ENCODE peak calls at places on chromosome 7, in ten cellular contexts. One of them, this sample, is unnamed. For H3K4me1, the result is how much of the 10 kb centered on the place peaks cover.

GRCh38 chr7:130444230-130444629 is 3.4 kb upstream of the CEP41 start:
- DNase-seq in GM23248: peak
- DNase-seq in MM.1S: no peak
- DNase-seq in neural progenitor cell: no peak
- DNase-seq in heart left ventricle: no peak
- DNase-seq in spleen: no peak
- DNase-seq in mammary epithelial cell: no peak
- DNase-seq in OCI-LY7: no peak
- DNase-seq in osteoblast: peak
- DNase-seq in transverse colon: no peak
- DNase-seq in this sample: no peak

GRCh38 chr7:24882989-24883631 is 96.9 kb downstream of the OSBPL3 start:
- DNase-seq in OCI-LY7: peak
- DNase-seq in osteoblast: no peak
- DNase-seq in mammary epithelial cell: peak
- DNase-seq in MM.1S: no peak
- DNase-seq in GM23248: peak
- DNase-seq in heart left ventricle: peak
- DNase-seq in neural progenitor cell: no peak
- DNase-seq in transverse colon: no peak
- DNase-seq in spleen: no peak
- DNase-seq in this sample: no peak

GRCh38 chr7:6460990-6461584 is 13.3 kb upstream of the DAGLB start:
- DNase-seq in OCI-LY7: no peak
- DNase-seq in neural progenitor cell: no peak
- DNase-seq in MM.1S: no peak
- DNase-seq in heart left ventricle: no peak
- DNase-seq in transverse colon: no peak
- DNase-seq in osteoblast: no peak
- DNase-seq in spleen: no peak
- DNase-seq in mammary epithelial cell: no peak
- DNase-seq in GM23248: no peak
- DNase-seq in this sample: no peak

GRCh38 chr7:29987821-29988317 is 1.7 kb downstream of the SCRN1 start:
- DNase-seq in transverse colon: no peak
- DNase-seq in GM23248: peak
- DNase-seq in neural progenitor cell: peak
- DNase-seq in heart left ventricle: no peak
- DNase-seq in OCI-LY7: peak
- DNase-seq in osteoblast: peak
- DNase-seq in MM.1S: no peak
- DNase-seq in mammary epithelial cell: peak
- DNase-seq in spleen: peak
- DNase-seq in this sample: no peak

GRCh38 chr7:158581440-158582088 is 6.1 kb downstream of the PTPRN2 start:
- DNase-seq in OCI-LY7: peak
- DNase-seq in neural progenitor cell: no peak
- DNase-seq in mammary epithelial cell: no peak
- DNase-seq in transverse colon: peak
- DNase-seq in heart left ventricle: no peak
- DNase-seq in MM.1S: no peak
- DNase-seq in GM23248: no peak
- DNase-seq in spleen: no peak
- DNase-seq in osteoblast: no peak
- DNase-seq in this sample: no peak

GRCh38 chr7:41693150-41693997 is 9.5 kb downstream of the INHBA start:
- DNase-seq in neural progenitor cell: peak
- DNase-seq in spleen: no peak
- DNase-seq in mammary epithelial cell: no peak
- DNase-seq in GM23248: peak
- DNase-seq in osteoblast: no peak
- DNase-seq in OCI-LY7: no peak
- DNase-seq in heart left ventricle: no peak
- DNase-seq in MM.1S: no peak
- DNase-seq in transverse colon: no peak
- DNase-seq in this sample: no peak

GRCh38 chr7:30433082-30433481 is 45.5 kb downstream of the NOD1 start:
- DNase-seq in mammary epithelial cell: no peak
- DNase-seq in MM.1S: no peak
- DNase-seq in neural progenitor cell: peak
- DNase-seq in OCI-LY7: no peak
- DNase-seq in transverse colon: peak
- DNase-seq in heart left ventricle: peak
- DNase-seq in osteoblast: peak
- DNase-seq in spleen: no peak
- DNase-seq in GM23248: peak
- DNase-seq in this sample: peak

GRCh38 chr7:137874390-137874789 is 27.6 kb upstream of the DGKI start:
- DNase-seq in mammary epithelial cell: no peak
- DNase-seq in osteoblast: no peak
- DNase-seq in MM.1S: no peak
- DNase-seq in heart left ventricle: no peak
- DNase-seq in transverse colon: no peak
- DNase-seq in GM23248: peak
- DNase-seq in spleen: no peak
- DNase-seq in neural progenitor cell: no peak
- DNase-seq in OCI-LY7: no peak
- DNase-seq in this sample: no peak

GRCh38 chr7:20402297-20403230 is 71.9 kb downstream of the ITGB8 start:
- DNase-seq in heart left ventricle: no peak
- DNase-seq in MM.1S: no peak
- DNase-seq in osteoblast: no peak
- DNase-seq in spleen: no peak
- DNase-seq in mammary epithelial cell: no peak
- DNase-seq in transverse colon: no peak
- DNase-seq in OCI-LY7: no peak
- DNase-seq in GM23248: peak
- DNase-seq in neural progenitor cell: no peak
- DNase-seq in this sample: no peak

GRCh38 chr7:154484406-154484805 is 432.2 kb downstream of the DPP6 start:
- DNase-seq in osteoblast: no peak
- DNase-seq in transverse colon: no peak
- DNase-seq in mammary epithelial cell: no peak
- DNase-seq in MM.1S: no peak
- DNase-seq in OCI-LY7: no peak
- DNase-seq in GM23248: no peak
- DNase-seq in neural progenitor cell: peak
- DNase-seq in spleen: no peak
- DNase-seq in heart left ventricle: no peak
- DNase-seq in this sample: no peak

GRCh38 chr7:113730309-113730955 is 188.4 kb downstream of the PPP1R3A start:
- DNase-seq in spleen: no peak
- DNase-seq in GM23248: peak
- DNase-seq in heart left ventricle: no peak
- DNase-seq in OCI-LY7: no peak
- DNase-seq in neural progenitor cell: no peak
- DNase-seq in MM.1S: no peak
- DNase-seq in osteoblast: peak
- DNase-seq in transverse colon: no peak
- DNase-seq in mammary epithelial cell: peak
- DNase-seq in this sample: no peak

GRCh38 chr7:16644624-16644986 is 949 bp downstream of the ANKMY2 start:
- DNase-seq in OCI-LY7: peak
- DNase-seq in transverse colon: peak
- DNase-seq in neural progenitor cell: peak
- DNase-seq in spleen: peak
- DNase-seq in osteoblast: peak
- DNase-seq in heart left ventricle: peak
- DNase-seq in mammary epithelial cell: peak
- DNase-seq in GM23248: peak
- DNase-seq in MM.1S: peak
- DNase-seq in this sample: peak

GRCh38 chr7:26686448-26686981 is 177.9 kb downstream of the SKAP2 start:
- DNase-seq in heart left ventricle: no peak
- DNase-seq in transverse colon: no peak
- DNase-seq in osteoblast: no peak
- DNase-seq in GM23248: peak
- DNase-seq in OCI-LY7: peak
- DNase-seq in mammary epithelial cell: peak
- DNase-seq in neural progenitor cell: peak
- DNase-seq in spleen: no peak
- DNase-seq in MM.1S: peak
- DNase-seq in this sample: no peak

GRCh38 chr7:28245108-28245868 is 64.7 kb upstream of the JAZF1 start:
- DNase-seq in MM.1S: no peak
- DNase-seq in heart left ventricle: no peak
- DNase-seq in spleen: no peak
- DNase-seq in osteoblast: no peak
- DNase-seq in transverse colon: no peak
- DNase-seq in mammary epithelial cell: no peak
- DNase-seq in OCI-LY7: no peak
- DNase-seq in neural progenitor cell: no peak
- DNase-seq in GM23248: no peak
- DNase-seq in this sample: no peak

GRCh38 chr7:117110480-117111315 is 157.4 kb downstream of the ST7 start:
- DNase-seq in heart left ventricle: no peak
- DNase-seq in OCI-LY7: no peak
- DNase-seq in MM.1S: peak
- DNase-seq in mammary epithelial cell: no peak
- DNase-seq in osteoblast: no peak
- DNase-seq in spleen: no peak
- DNase-seq in GM23248: no peak
- DNase-seq in neural progenitor cell: no peak
- DNase-seq in transverse colon: no peak
- DNase-seq in this sample: no peak
- H3K4me3 ChIP-seq in heart left ventricle: no peak
- H3K4me3 ChIP-seq in OCI-LY7: no peak
- H3K4me3 ChIP-seq in MM.1S: peak
- H3K4me3 ChIP-seq in mammary epithelial cell: no peak
- H3K4me3 ChIP-seq in osteoblast: no peak
- H3K4me3 ChIP-seq in spleen: no peak
- H3K4me3 ChIP-seq in GM23248: no peak
- H3K4me3 ChIP-seq in neural progenitor cell: no peak
- H3K4me3 ChIP-seq in transverse colon: no peak
- H3K4me3 ChIP-seq in this sample: no peak

GRCh38 chr7:149871576-149871975 is 2.2 kb upstream of the ATP6V0E2 start:
- DNase-seq in GM23248: no peak
- DNase-seq in osteoblast: peak
- DNase-seq in MM.1S: no peak
- DNase-seq in transverse colon: no peak
- DNase-seq in mammary epithelial cell: no peak
- DNase-seq in OCI-LY7: no peak
- DNase-seq in neural progenitor cell: no peak
- DNase-seq in spleen: no peak
- DNase-seq in heart left ventricle: peak
- DNase-seq in this sample: peak
- H3K4me1 ChIP-seq in GM23248: under half
- H3K4me1 ChIP-seq in osteoblast: under half
- H3K4me1 ChIP-seq in MM.1S: under half
- H3K4me1 ChIP-seq in transverse colon: under half
- H3K4me1 ChIP-seq in mammary epithelial cell: under half
- H3K4me1 ChIP-seq in OCI-LY7: half or more
- H3K4me1 ChIP-seq in neural progenitor cell: under half
- H3K4me1 ChIP-seq in spleen: half or more
- H3K4me1 ChIP-seq in heart left ventricle: under half
- H3K4me1 ChIP-seq in this sample: under half

GRCh38 chr7:23474829-23475578 is 4.7 kb upstream of the IGF2BP3 start:
- DNase-seq in GM23248: no peak
- DNase-seq in heart left ventricle: no peak
- DNase-seq in OCI-LY7: peak
- DNase-seq in spleen: no peak
- DNase-seq in MM.1S: no peak
- DNase-seq in osteoblast: peak
- DNase-seq in transverse colon: no peak
- DNase-seq in neural progenitor cell: no peak
- DNase-seq in mammary epithelial cell: peak
- DNase-seq in this sample: no peak
- H3K4me3 ChIP-seq in GM23248: peak
- H3K4me3 ChIP-seq in heart left ventricle: no peak
- H3K4me3 ChIP-seq in OCI-LY7: peak
- H3K4me3 ChIP-seq in spleen: no peak
- H3K4me3 ChIP-seq in MM.1S: peak
- H3K4me3 ChIP-seq in osteoblast: peak
- H3K4me3 ChIP-seq in transverse colon: peak
- H3K4me3 ChIP-seq in neural progenitor cell: peak
- H3K4me3 ChIP-seq in mammary epithelial cell: peak
- H3K4me3 ChIP-seq in this sample: peak

GRCh38 chr7:540579-540978 is 20.9 kb upstream of the PDGFA start:
- DNase-seq in heart left ventricle: no peak
- DNase-seq in transverse colon: no peak
- DNase-seq in neural progenitor cell: no peak
- DNase-seq in OCI-LY7: no peak
- DNase-seq in osteoblast: no peak
- DNase-seq in MM.1S: no peak
- DNase-seq in GM23248: no peak
- DNase-seq in spleen: no peak
- DNase-seq in mammary epithelial cell: no peak
- DNase-seq in this sample: no peak

GRCh38 chr7:538764-539685 is 19.4 kb upstream of the PDGFA start:
- DNase-seq in GM23248: no peak
- DNase-seq in heart left ventricle: no peak
- DNase-seq in neural progenitor cell: no peak
- DNase-seq in mammary epithelial cell: peak
- DNase-seq in osteoblast: no peak
- DNase-seq in MM.1S: no peak
- DNase-seq in spleen: no peak
- DNase-seq in transverse colon: peak
- DNase-seq in OCI-LY7: no peak
- DNase-seq in this sample: no peak

GRCh38 chr7:539731-540411 is 20.2 kb upstream of the PDGFA start:
- DNase-seq in neural progenitor cell: no peak
- DNase-seq in GM23248: peak
- DNase-seq in osteoblast: no peak
- DNase-seq in spleen: no peak
- DNase-seq in transverse colon: peak
- DNase-seq in MM.1S: no peak
- DNase-seq in mammary epithelial cell: peak
- DNase-seq in heart left ventricle: no peak
- DNase-seq in OCI-LY7: no peak
- DNase-seq in this sample: no peak

GRCh38 chr7:536231-536630 is 16.6 kb upstream of the PDGFA start:
- DNase-seq in osteoblast: no peak
- DNase-seq in mammary epithelial cell: no peak
- DNase-seq in OCI-LY7: no peak
- DNase-seq in transverse colon: no peak
- DNase-seq in MM.1S: no peak
- DNase-seq in heart left ventricle: no peak
- DNase-seq in GM23248: no peak
- DNase-seq in neural progenitor cell: no peak
- DNase-seq in spleen: no peak
- DNase-seq in this sample: no peak

DNA sequence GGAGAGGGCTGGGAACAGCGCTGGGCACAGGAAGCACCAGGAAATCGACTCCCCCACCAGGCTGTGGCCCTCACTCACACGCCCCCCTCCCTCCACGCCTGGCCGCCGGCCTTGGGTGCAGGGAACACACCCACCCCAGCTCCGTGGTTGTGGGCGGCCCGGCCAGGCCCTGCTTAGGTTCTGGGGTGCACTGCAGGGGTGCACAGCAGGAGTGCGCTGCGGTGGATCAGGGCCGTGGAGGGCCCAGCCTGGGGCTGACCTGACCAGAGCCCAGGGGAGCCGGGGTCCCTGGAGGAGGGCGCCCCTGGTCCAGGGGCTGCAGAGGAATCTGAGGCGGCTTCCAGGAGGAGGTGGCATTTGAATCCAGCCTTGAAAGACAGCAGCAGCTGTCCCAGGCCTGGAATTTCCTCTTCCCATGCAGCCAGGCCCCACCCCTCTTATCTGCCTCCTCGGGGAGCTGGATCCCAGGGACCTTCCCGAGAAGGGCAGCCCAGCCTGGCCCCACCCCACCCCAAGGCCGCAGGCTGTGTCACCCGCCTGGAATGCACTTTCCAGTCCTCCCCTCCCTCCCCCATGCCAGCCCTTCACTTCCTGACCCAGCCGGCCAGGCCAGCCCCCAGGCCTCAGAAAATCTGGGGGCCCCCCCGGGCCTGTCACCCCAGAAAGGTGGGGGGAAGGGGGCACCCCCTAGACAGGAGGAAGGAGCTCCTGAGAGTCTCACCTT is 18.4 kb upstream of the PDGFA start:
- DNase-seq in spleen: peak
- DNase-seq in neural progenitor cell: no peak
- DNase-seq in GM23248: peak
- DNase-seq in osteoblast: peak
- DNase-seq in transverse colon: peak
- DNase-seq in MM.1S: no peak
- DNase-seq in mammary epithelial cell: peak
- DNase-seq in heart left ventricle: peak
- DNase-seq in OCI-LY7: no peak
- DNase-seq in this sample: peak
- H3K4me1 ChIP-seq in spleen: under half
- H3K4me1 ChIP-seq in neural progenitor cell: under half
- H3K4me1 ChIP-seq in GM23248: under half
- H3K4me1 ChIP-seq in osteoblast: under half
- H3K4me1 ChIP-seq in transverse colon: under half
- H3K4me1 ChIP-seq in MM.1S: under half
- H3K4me1 ChIP-seq in mammary epithelial cell: under half
- H3K4me1 ChIP-seq in heart left ventricle: under half
- H3K4me1 ChIP-seq in OCI-LY7: under half
- H3K4me1 ChIP-seq in this sample: under half